ENCODE peak calls at places on chromosomes 4 and X, in nine cellular contexts. U is adipocyte; I is CD8-positive, alpha-beta memory T cell; M is brain microvascular endothelial cell; H is PC-3; F is heart right ventricle; S is keratinocyte; A is GM23248; V is tibial artery. W is an unnamed sample. For H3K27me3, the result is how much of the 10 kb centered on the place peaks cover.

GRCh38 chrX:63747331-63747730 is 37.7 kb downstream of the ARHGEF9 start:
- DNase-seq in U (peak), I (no peak), M (peak), H (no peak), F (no peak), S (peak), A (peak), V (no peak), W (no peak)

GRCh38 chr4:54230479-54231418 is 1.7 kb downstream of the PDGFRA start:
- DNase-seq in U (peak), I (no peak), M (peak), H (no peak), F (peak), S (no peak), A (peak), V (peak), W (no peak)

GRCh38 chr4:2812985-2813384 is 20.1 kb downstream of the SH3BP2 start:
- DNase-seq in U (no peak), I (no peak), M (no peak), H (no peak), F (no peak), S (no peak), A (peak), V (no peak), W (no peak)

GRCh38 chr4:162164881-162165528 is 1.2 kb upstream of the FSTL5 start:
- DNase-seq in U (peak), I (no peak), M (no peak), H (peak), F (no peak), S (no peak), A (no peak), V (no peak), W (no peak)

GRCh38 chr4:156945532-156945931 is 26.1 kb downstream of the PDGFC start:
- DNase-seq in U (peak), I (no peak), M (no peak), H (peak), F (no peak), S (no peak), A (peak), V (no peak), W (no peak)

GRCh38 chr4:55161739-55162138 is 36.3 kb upstream of the KDR start:
- DNase-seq in U (no peak), I (no peak), M (no peak), H (no peak), F (no peak), S (no peak), A (no peak), V (no peak), W (no peak)

GRCh38 chrX:19682712-19683331 is 167.5 kb upstream of the MAP3K15 start:
- DNase-seq in U (peak), I (peak), M (peak), H (peak), F (peak), S (no peak), A (peak), V (peak), W (peak)

GRCh38 chrX:93637591-93637990 is 35.8 kb downstream of the NAP1L3 start:
- DNase-seq in U (no peak), I (no peak), M (no peak), H (no peak), F (no peak), S (no peak), A (no peak), V (no peak), W (no peak)

GRCh38 chrX:106952988-106953387 is 32.8 kb downstream of the CLDN2 start:
- DNase-seq in U (peak), I (no peak), M (no peak), H (peak), F (no peak), S (no peak), A (peak), V (no peak), W (no peak)

DNA sequence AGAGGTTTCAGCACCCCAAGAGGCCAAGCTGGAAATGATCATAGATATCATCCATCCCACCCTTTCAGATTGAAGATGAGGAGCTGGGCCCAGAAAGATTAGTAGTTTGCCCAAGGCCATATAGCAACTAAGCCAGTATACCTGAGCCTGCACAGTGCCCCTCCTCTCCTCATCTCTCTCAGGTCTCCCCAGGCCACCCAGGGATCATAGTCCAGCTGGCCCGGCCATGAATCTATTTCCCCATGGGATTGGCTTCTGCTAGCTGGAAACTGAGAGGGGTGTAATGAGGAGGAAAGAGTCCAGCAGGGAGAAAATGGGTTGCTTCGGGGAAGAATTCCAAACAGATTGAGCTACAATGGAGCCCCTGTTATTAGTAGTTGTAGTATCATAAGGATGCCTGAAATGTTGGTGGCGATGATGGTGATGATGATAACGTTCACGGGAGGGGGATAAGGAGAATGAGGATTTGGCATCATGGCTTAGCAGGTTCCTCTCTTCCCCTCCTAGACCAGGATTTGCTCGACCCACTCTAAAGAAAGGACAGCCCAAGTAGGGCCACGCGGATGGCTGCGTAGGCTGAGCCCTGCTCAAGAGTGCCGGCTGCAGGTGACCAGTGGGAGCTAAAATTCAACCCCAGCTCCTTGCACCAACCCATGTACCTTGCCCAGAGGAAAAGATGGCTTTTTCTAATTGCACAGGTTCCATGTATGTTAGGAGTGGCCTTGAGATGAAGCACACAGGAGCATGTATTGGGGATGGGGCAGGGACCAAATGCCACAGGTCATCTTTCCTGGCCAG is 117.8 kb upstream of the PJA1 start:
- DNase-seq in U (no peak), I (no peak), M (no peak), H (no peak), F (no peak), S (no peak), A (no peak), V (no peak), W (no peak)
- H3K27me3 ChIP-seq in U (under half), I (under half), M (under half), H (under half), F (under half), S (under half), A (under half), V (under half), W (under half)

DNA sequence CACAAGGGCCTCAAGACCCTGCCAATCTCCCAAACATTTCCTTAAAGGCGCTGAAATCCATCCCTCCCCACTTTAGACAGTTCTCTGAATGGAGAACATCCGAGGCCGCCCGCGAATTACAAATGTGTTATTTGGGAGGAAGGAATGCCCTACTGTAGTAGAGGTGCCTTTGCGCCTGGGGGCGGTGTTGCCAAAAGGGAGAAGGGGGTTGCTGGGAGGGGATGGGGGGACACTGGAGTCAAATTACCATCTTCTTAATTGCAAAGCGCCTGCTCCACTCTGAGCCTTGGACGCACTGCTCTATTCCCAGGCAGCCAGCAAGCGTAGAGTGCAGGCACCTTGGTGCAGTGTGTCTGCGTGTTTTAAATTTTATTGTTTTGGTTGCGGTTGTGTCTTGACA is 2.7 kb downstream of the TMEM255A start:
- DNase-seq in U (no peak), I (no peak), M (no peak), H (no peak), F (no peak), S (no peak), A (no peak), V (no peak), W (no peak)
- H3K4me3 ChIP-seq in U (no peak), I (no peak), M (no peak), H (no peak), F (no peak), S (no peak), A (no peak), V (no peak), W (no peak)

GRCh38 chr4:1463088-1463926 is 57.1 kb upstream of the NKX1-1 start:
- DNase-seq in U (peak), I (no peak), M (peak), H (no peak), F (no peak), S (no peak), A (peak), V (no peak), W (peak)
- H3K27me3 ChIP-seq in U (half or more), I (under half), M (half or more), H (under half), F (half or more), S (under half), A (under half), V (under half), W (under half)

GRCh38 chrX:54415534-54416350 is 24.5 kb upstream of the TSR2 start:
- DNase-seq in U (peak), I (no peak), M (no peak), H (no peak), F (no peak), S (no peak), A (no peak), V (no peak), W (no peak)
- H3K4me3 ChIP-seq in U (no peak), I (no peak), M (no peak), H (no peak), F (no peak), S (no peak), A (no peak), V (no peak), W (no peak)

GRCh38 chr4:139129206-139129605 is 47.8 kb downstream of the ELF2 start:
- DNase-seq in U (no peak), I (no peak), M (no peak), H (peak), F (no peak), S (no peak), A (peak), V (no peak), W (no peak)
- H3K27me3 ChIP-seq in U (under half), I (under half), M (under half), H (under half), F (under half), S (under half), A (under half), V (under half), W (under half)

GRCh38 chrX:119062750-119063374 is 9.9 kb upstream of the CT47C1 start:
- DNase-seq in U (no peak), I (no peak), M (peak), H (peak), F (no peak), S (no peak), A (no peak), V (no peak), W (no peak)
- H3K4me3 ChIP-seq in U (no peak), I (no peak), M (no peak), H (no peak), F (no peak), S (no peak), A (no peak), V (no peak), W (no peak)

DNA sequence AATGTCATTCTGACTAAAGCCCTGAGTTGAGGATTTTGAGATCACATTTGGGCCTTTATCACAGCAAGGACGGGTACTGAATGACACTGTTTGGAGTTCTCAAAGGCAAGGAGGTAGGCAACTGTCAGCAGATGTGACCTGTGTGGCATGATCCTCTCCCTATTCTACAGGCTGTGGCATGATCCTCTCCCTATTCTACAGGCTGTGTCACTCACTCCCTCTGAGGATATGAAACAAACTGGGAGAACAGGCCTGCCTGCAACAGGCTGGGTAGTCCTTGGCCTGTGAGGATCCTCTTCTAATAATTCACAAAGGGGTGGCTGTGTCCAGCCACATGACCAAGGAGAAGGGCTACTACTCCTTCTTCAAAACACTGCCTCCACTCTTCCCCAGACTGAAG is 14.9 kb upstream of the TCEANC start:
- DNase-seq in U (no peak), I (no peak), M (no peak), H (no peak), F (no peak), S (no peak), A (no peak), V (no peak), W (no peak)
- H3K27me3 ChIP-seq in U (under half), I (under half), M (under half), H (under half), F (under half), S (under half), A (under half), V (under half), W (under half)

GRCh38 chr4:89110541-89110985 is 770 bp upstream of the TIGD2 start:
- DNase-seq in U (no peak), I (no peak), M (no peak), H (peak), F (no peak), S (no peak), A (no peak), V (no peak), W (no peak)

GRCh38 chr4:89110986-89111832 is at the start of gene TIGD2:
- DNase-seq in U (peak), I (peak), M (peak), H (peak), F (peak), S (no peak), A (peak), V (peak), W (peak)

GRCh38 chr4:89113415-89113814 is 2.1 kb downstream of the TIGD2 start:
- DNase-seq in U (no peak), I (no peak), M (no peak), H (no peak), F (no peak), S (no peak), A (no peak), V (no peak), W (no peak)

GRCh38 chr4:89109841-89110540 is 1.3 kb upstream of the TIGD2 start:
- DNase-seq in U (peak), I (no peak), M (no peak), H (no peak), F (no peak), S (no peak), A (peak), V (no peak), W (peak)

GRCh38 chr4:89111833-89112563 is 665 bp downstream of the TIGD2 start:
- DNase-seq in U (peak), I (no peak), M (peak), H (peak), F (no peak), S (peak), A (peak), V (no peak), W (no peak)
- H3K4me3 ChIP-seq in U (peak), I (peak), M (peak), H (peak), F (peak), S (peak), A (peak), V (peak), W (peak)

DNA sequence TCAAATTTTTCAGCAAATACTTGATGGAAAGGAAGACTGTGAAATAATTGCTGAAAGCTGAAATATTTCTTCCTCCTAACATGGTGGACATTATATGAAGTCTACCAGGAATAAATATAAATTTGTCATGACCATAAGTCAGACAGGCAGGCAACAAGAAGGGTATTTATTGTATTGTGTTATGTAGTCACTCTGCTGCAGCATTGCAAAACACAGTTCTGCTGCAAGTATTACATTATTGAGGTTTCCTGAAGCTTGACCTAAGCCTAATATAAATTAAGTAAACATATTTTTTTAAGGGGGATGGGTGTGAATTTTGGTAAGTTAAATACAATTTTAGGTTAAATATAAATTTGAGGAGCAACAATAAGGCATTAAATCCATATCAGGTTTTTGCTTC is 60.2 kb upstream of the MAOA start:
- DNase-seq in U (peak), I (no peak), M (no peak), H (no peak), F (no peak), S (no peak), A (no peak), V (no peak), W (no peak)
- H3K27me3 ChIP-seq in U (under half), I (under half), M (under half), H (under half), F (under half), S (under half), A (under half), V (under half), W (under half)